ENCODE peak calls at places on chromosome 15, in ten cellular contexts. Q is Panc1, V is right atrium auricular region, J is AG04450, X is A549, R is BJ, W is uterus, F is heart left ventricle, S is fibroblast of pulmonary artery, B is cardiac fibroblast. Z is an unnamed sample.

GRCh38 chr15:31513178-31513577 is 186.5 kb downstream of the KLF13 start:
- DNase-seq in V (peak; percentile 11), B (no peak), S (no peak), R (no peak), F (no peak), X (no peak), W (no peak), Q (no peak), J (no peak), Z (no peak)

GRCh38 chr15:31325432-31325975 is 1.1 kb upstream of the KLF13 start:
- DNase-seq in V (peak; percentile 72), J (no peak), B (no peak), X (no peak), W (peak; percentile 55), R (no peak), F (peak; percentile 80), S (no peak), Q (no peak), Z (no peak)

GRCh38 chr15:100771745-100772144 is 107.9 kb upstream of the ALDH1A3 start:
- DNase-seq in S (peak; percentile 44), F (no peak), B (peak; percentile 43), R (no peak), Q (no peak), V (peak; percentile 53), X (no peak), W (no peak), J (no peak), Z (no peak)

GRCh38 chr15:78866824-78867223 is 5.9 kb upstream of the MORF4L1 start:
- DNase-seq in W (no peak), J (no peak), X (peak; percentile 41), F (no peak), V (no peak), R (no peak), Q (no peak), B (peak; percentile 23), S (no peak), Z (no peak)

GRCh38 chr15:56757884-56758283 is 24.6 kb upstream of the ZNF280D start:
- DNase-seq in W (no peak), X (no peak), J (no peak), F (no peak), B (no peak), Q (no peak), R (no peak), S (no peak), V (no peak), Z (no peak)

GRCh38 chr15:77482570-77482969 is 61.9 kb downstream of the HMG20A start:
- DNase-seq in R (peak; percentile 57), W (no peak), S (peak; percentile 85), B (peak; percentile 88), Q (peak; percentile 17), X (no peak), V (no peak), F (no peak), J (peak; percentile 50), Z (no peak)

GRCh38 chr15:26744894-26745293 is 28.0 kb downstream of the GABRB3 start:
- DNase-seq in V (no peak), J (no peak), B (no peak), W (no peak), X (peak; percentile 10), R (no peak), F (no peak), Q (no peak), S (no peak), Z (no peak)

GRCh38 chr15:93164409-93164808 is 75.4 kb upstream of the RGMA start:
- DNase-seq in F (no peak), B (no peak), V (no peak), X (no peak), R (no peak), S (no peak), W (no peak), Q (no peak), J (no peak), Z (no peak)

GRCh38 chr15:79967331-79968182 is 3.4 kb downstream of the BCL2A1 start:
- DNase-seq in Q (peak; percentile 64), V (no peak), R (no peak), X (no peak), F (no peak), J (no peak), S (no peak), W (no peak), B (peak; percentile 44), Z (no peak)
- H3K4me3 ChIP-seq in Q (no peak overlapping the region), V (no peak overlapping the region), R (no peak overlapping the region), X (peak overlapping the region; percentile 0), F (no peak overlapping the region), J (no peak overlapping the region), S (no peak overlapping the region), W (no peak overlapping the region), B (no peak overlapping the region), Z (no peak overlapping the region)

GRCh38 chr15:86877171-86877631 is 797.5 kb downstream of the AGBL1 start:
- DNase-seq in W (no peak), R (no peak), F (no peak), X (peak; percentile 7), S (no peak), J (no peak), B (no peak), V (no peak), Q (no peak), Z (no peak)
- TF ChIP-seq CTCF in W (no peak), R (no peak), F (no peak), X (no peak), S (no peak), J (no peak), B (no peak), V (no peak), Q (no peak), Z (no peak)

DNA sequence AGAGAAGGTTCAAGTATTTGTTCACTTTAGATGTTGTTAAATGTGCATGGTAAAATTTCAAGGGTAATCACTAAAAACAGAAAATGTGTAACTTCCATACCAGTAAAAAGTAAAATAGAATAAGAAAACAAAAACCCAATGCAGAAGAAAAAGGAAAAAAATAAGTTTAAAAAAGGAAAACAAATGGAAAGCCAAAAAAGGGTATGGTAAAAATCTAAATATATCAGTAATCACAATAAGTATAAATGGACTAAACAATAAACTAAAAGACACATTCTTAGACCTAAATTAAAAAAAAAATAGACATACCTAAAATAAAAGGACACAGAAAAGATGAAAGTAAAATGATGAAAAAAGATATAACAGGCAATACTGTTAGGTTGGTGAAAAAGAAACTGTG is 9.5 kb upstream of the CLN6 start:
- DNase-seq in J (no peak), Q (no peak), F (no peak), W (no peak), S (no peak), R (no peak), B (no peak), X (no peak), V (no peak), Z (no peak)
- H3K4me3 ChIP-seq in J (no peak overlapping the region), Q (no peak overlapping the region), F (no peak overlapping the region), W (no peak overlapping the region), S (no peak overlapping the region), R (no peak overlapping the region), B (no peak overlapping the region), X (no peak overlapping the region), V (no peak overlapping the region), Z (no peak overlapping the region)

DNA sequence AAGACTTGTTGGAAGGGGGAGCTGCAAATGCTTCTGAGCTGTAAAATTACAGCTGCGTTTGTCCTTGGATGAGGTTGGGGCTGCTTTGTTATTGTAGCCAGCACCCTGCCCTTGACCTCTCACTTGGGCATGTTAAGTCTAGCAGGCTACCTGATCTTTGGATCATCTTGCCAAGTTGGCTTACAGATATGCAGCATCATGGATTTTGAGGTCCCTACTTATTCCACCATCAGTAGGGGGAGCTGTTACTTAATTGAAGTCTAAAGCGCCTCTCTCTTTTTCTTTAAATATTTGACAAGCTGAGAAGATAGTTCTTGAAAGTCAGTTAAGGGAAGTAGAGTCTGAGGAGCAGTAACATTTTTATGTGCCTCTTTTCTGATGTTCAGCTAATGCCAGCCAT is 793.0 kb downstream of the MCTP2 start:
- DNase-seq in R (no peak), X (peak; percentile 36), V (no peak), F (no peak), S (peak; percentile 62), B (peak; percentile 65), Q (no peak), J (peak; percentile 7), W (no peak), Z (no peak)
- TF ChIP-seq CTCF in R (peak; percentile 65), X (peak; percentile 22), V (peak; percentile 60), F (peak; percentile 21), S (peak; percentile 65), B (peak; percentile 59), Q (peak; percentile 64), J (peak; percentile 67), W (peak; percentile 24), Z (peak; percentile 44)

GRCh38 chr15:50889589-50889988 is 18.9 kb upstream of the AP4E1 start:
- DNase-seq in B (no peak), X (no peak), S (no peak), W (no peak), Q (no peak), J (no peak), V (no peak), F (no peak), R (no peak), Z (no peak)

GRCh38 chr15:50888054-50888453 is 20.4 kb upstream of the AP4E1 start:
- DNase-seq in Q (no peak), B (peak; percentile 51), S (no peak), J (no peak), W (no peak), X (no peak), F (no peak), V (no peak), R (no peak), Z (no peak)

GRCh38 chr15:50893976-50894375 is 14.5 kb upstream of the AP4E1 start:
- DNase-seq in X (no peak), R (no peak), V (no peak), W (no peak), F (no peak), Q (no peak), J (no peak), S (no peak), B (no peak), Z (no peak)

GRCh38 chr15:50890751-50891150 is 17.7 kb upstream of the AP4E1 start:
- DNase-seq in J (no peak), X (peak; percentile 23), V (no peak), R (no peak), W (no peak), S (no peak), Q (no peak), F (no peak), B (peak; percentile 66), Z (no peak)

DNA sequence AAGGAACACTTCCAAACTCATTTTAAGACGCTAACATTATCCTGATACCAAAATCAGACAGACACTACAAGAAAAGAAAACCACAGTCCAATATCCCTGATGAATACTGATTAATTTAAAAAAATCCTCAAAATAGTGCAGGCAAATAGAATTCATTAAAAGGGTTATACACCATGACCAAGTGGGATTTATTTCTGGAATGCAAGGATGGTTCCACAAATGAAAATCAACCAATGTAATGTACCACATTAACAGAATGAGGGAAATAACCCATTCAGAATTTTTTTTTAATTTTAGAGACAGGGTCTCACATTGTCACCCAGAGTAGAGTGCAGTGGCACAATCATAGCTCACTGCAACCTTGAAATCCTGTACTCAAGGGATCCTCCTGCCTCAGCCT is 17.3 kb upstream of the AP4E1 start:
- DNase-seq in J (no peak), W (no peak), F (no peak), R (no peak), X (no peak), B (no peak), Q (no peak), S (no peak), V (no peak), Z (no peak)
- H3K4me3 ChIP-seq in J (no peak overlapping the region), W (no peak overlapping the region), F (no peak overlapping the region), R (no peak overlapping the region), X (no peak overlapping the region), B (no peak overlapping the region), Q (no peak overlapping the region), S (no peak overlapping the region), V (no peak overlapping the region), Z (no peak overlapping the region)